ENCODE peak calls at places on chromosomes 1 and 21, in four cellular contexts. C, P, U and M are unnamed samples.

GRCh38 chr21:33025471-33026298 is at the start of gene OLIG2:
- DNase-seq in C (no peak), P (peak; percentile 32), U (peak; percentile 93), M (peak; percentile 16)

GRCh38 chr1:235160395-235160964 is 570 bp downstream of the RBM34 start:
- DNase-seq in C (no peak), P (no peak), U (no peak), M (peak; percentile 64)

GRCh38 chr1:243917177-243917862 is 67.3 kb upstream of the AKT3 start:
- DNase-seq in C (no peak), P (no peak), U (peak; percentile 74), M (peak; percentile 93)

GRCh38 chr1:28354121-28354520 is 15.4 kb upstream of the PHACTR4 start:
- DNase-seq in C (no peak), P (no peak), U (no peak), M (peak; percentile 69)

GRCh38 chr1:55472784-55473183 is 257.6 kb upstream of the USP24 start:
- DNase-seq in C (no peak), P (no peak), U (no peak), M (peak; percentile 31)

GRCh38 chr1:180617769-180618168 is 14.1 kb upstream of the XPR1 start:
- DNase-seq in C (no peak), P (no peak), U (no peak), M (no peak)

GRCh38 chr1:35557118-35557610 is at the start of gene KIAA0319L:
- DNase-seq in C (no peak), P (peak; percentile 92), U (peak; percentile 98), M (peak; percentile 37)

GRCh38 chr1:24745711-24746582 is 700 bp downstream of the CLIC4 start:
- DNase-seq in C (no peak), P (peak; percentile 69), U (no peak), M (peak; percentile 66)

GRCh38 chr1:24468605-24469004 is 34.0 kb upstream of the RCAN3 start:
- DNase-seq in C (no peak), P (no peak), U (no peak), M (peak; percentile 11)

GRCh38 chr21:44297525-44298290 is 2.1 kb upstream of the PFKL start:
- DNase-seq in C (peak; percentile 61), P (peak; percentile 81), U (peak; percentile 87), M (peak; percentile 76)

GRCh38 chr1:193111641-193112090 is 6.5 kb upstream of the GLRX2 start:
- DNase-seq in C (no peak), P (no peak), U (no peak), M (peak; percentile 87)

GRCh38 chr1:9340864-9341263 is 48.2 kb downstream of the SPSB1 start:
- DNase-seq in C (no peak), P (no peak), U (no peak), M (no peak)

GRCh38 chr1:27410709-27411108 is 18.3 kb downstream of the GPR3 start:
- DNase-seq in C (no peak), P (no peak), U (no peak), M (no peak)

GRCh38 chr1:245687636-245688535 is 533.1 kb downstream of the KIF26B start:
- DNase-seq in C (no peak), P (no peak), U (peak; percentile 72), M (no peak)

GRCh38 chr21:43669828-43670605 is 10.7 kb downstream of the RRP1B start:
- DNase-seq in C (no peak), P (no peak), U (no peak), M (no peak)

DNA sequence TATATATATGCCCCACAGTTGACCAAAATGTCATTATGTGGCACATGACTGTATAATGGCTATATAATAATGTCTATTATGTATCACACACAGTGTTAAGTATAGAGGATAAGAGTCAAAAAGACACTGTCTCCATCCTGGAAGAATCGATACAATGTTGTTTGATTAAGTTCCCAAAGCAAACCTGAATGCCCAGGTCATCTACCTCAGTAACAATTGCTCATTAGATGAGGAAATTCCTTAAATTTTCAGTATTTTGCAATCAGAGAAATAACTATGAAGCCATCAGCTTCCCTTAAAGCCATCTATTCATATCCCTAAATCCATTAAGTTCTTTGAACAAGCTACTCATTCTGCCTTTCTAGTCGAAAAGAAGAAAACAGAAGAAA is 10.0 kb downstream of the FOXJ3 start:
- DNase-seq in C (no peak), P (no peak), U (no peak), M (no peak)
- H3K27ac ChIP-seq in C (no peak overlapping the region), P (no peak overlapping the region), U (no peak overlapping the region), M (no peak overlapping the region)

GRCh38 chr1:70760170-70760569 is 287.4 kb downstream of the PTGER3 start:
- DNase-seq in C (no peak), P (no peak), U (no peak), M (no peak)
- H3K9ac ChIP-seq in C (no peak overlapping the region), P (no peak overlapping the region), U (no peak overlapping the region), M (no peak overlapping the region)

DNA sequence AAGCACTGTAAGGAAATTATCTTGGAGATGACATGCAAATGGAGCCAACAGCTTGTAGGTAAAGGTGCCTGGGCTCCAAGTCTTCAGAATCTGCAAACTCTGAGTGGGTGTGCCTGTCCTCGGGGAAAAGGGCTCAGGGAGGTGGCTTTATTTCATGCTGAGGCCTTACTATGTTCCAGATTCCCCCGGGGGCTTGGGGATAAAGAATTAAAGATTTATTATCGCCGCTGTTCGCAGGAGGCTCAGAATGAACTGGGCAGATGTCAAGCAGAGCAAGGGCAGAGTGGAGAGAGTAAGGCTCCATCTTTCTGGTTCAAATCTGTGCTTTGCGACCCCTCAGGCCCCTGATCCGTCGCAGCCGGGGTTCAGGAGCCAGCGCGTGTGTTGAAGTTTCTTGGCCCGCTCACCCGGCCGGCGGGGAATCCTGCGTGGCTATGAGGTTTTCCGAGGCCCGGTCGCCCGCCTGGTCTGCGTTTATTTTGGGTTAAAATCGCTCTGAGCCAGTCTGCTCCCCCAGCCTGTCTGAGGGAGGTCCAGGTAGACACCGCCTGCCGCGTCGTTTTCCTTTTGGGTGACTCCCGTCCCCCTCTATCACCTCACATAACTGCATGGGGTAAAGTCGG is 19.5 kb downstream of the RHOU start:
- DNase-seq in C (no peak), P (no peak), U (no peak), M (no peak)
- TF ChIP-seq CHD1 in C (no peak), P (no peak), U (no peak), M (no peak)

GRCh38 chr1:205949753-205950152 is 6.5 kb upstream of the SLC26A9 start:
- DNase-seq in C (no peak), P (no peak), U (no peak), M (no peak)

GRCh38 chr1:205950826-205951549 is 7.7 kb upstream of the SLC26A9 start:
- DNase-seq in C (no peak), P (no peak), U (no peak), M (peak; percentile 35)

GRCh38 chr1:205951746-205952145 is 8.5 kb upstream of the SLC26A9 start:
- DNase-seq in C (no peak), P (no peak), U (no peak), M (no peak)

GRCh38 chr1:205948886-205949285 is 5.6 kb upstream of the SLC26A9 start:
- DNase-seq in C (no peak), P (no peak), U (no peak), M (no peak)

DNA sequence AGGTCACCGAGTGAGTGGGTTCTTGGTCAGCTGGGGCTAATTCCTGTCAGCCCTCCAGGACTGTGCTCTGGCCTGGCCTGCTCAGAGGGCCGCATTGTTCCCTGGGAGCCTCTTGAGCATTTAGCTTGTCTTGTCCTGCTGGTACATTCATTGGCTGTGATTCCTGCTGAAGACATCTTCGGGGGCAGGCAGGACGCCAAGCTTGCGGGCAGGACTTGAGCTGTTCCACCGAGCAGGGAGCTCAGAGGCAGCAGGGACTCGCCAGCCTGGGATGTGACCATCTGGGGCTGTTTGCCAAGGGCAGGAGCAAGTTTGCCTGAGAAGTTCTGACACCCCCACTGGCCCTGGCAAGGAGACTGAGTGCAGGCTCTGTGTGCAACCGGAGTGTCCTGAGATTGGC is 7.0 kb upstream of the SLC26A9 start:
- DNase-seq in C (no peak), P (no peak), U (no peak), M (peak; percentile 37)
- H3K27ac ChIP-seq in C (no peak overlapping the region), P (no peak overlapping the region), U (no peak overlapping the region), M (no peak overlapping the region)